ENCODE peak calls at places on chromosomes 5 and 9, in six cellular contexts. J, O, S, F, X and P are unnamed samples.

GRCh38 chr5:119330367-119331183 is 25.2 kb upstream of the TNFAIP8 start:
- DNase-seq in O (no peak), S (no peak), F (no peak), J (no peak), X (no peak), P (peak)

GRCh38 chr9:15725953-15726352 is 173.1 kb downstream of the CCDC171 start:
- DNase-seq in F (no peak), X (no peak), S (no peak), O (peak), J (peak), P (no peak)

GRCh38 chr9:437066-438015 is 222.7 kb downstream of the DOCK8 start:
- DNase-seq in S (no peak), J (peak), X (peak), O (peak), F (no peak), P (no peak)

GRCh38 chr5:76787237-76787636 is 31.6 kb upstream of the F2RL1 start:
- DNase-seq in F (peak), J (peak), X (peak), S (no peak), O (peak), P (no peak)

GRCh38 chr5:11809407-11809806 is 94.8 kb downstream of the CTNND2 start:
- DNase-seq in J (no peak), X (no peak), S (no peak), O (no peak), F (no peak), P (no peak)

GRCh38 chr5:53334431-53334941 is 145.9 kb upstream of the FST start:
- DNase-seq in S (no peak), O (peak), F (no peak), J (no peak), X (no peak), P (no peak)

GRCh38 chr5:86979801-86980510 is 287.7 kb upstream of the RASA1 start:
- DNase-seq in F (no peak), J (peak), S (no peak), X (no peak), O (peak), P (no peak)

GRCh38 chr5:132629230-132629944 is 28.6 kb upstream of the IL13 start:
- DNase-seq in J (no peak), S (no peak), F (no peak), O (no peak), X (no peak), P (no peak)

GRCh38 chr9:131675437-131676022 is 64.3 kb downstream of the RAPGEF1 start:
- DNase-seq in F (no peak), J (no peak), O (no peak), X (no peak), S (no peak), P (no peak)

GRCh38 chr9:137083418-137084004 is 3.3 kb upstream of the MAN1B1 start:
- DNase-seq in O (peak), J (peak), S (no peak), F (no peak), X (peak), P (peak)

GRCh38 chr5:178284095-178284675 is 51.6 kb upstream of the PHYKPL start:
- DNase-seq in F (no peak), S (peak), X (no peak), O (no peak), J (no peak), P (peak)

GRCh38 chr5:31213676-31214638 is 20.5 kb downstream of the CDH6 start:
- DNase-seq in J (no peak), S (no peak), X (peak), O (no peak), F (no peak), P (no peak)

GRCh38 chr9:89428901-89429890 is 68.7 kb downstream of the SEMA4D start:
- DNase-seq in F (no peak), O (no peak), X (no peak), S (peak), J (no peak), P (peak)

GRCh38 chr5:66849803-66850202 is 253.6 kb downstream of the MAST4 start:
- DNase-seq in J (no peak), S (no peak), X (no peak), F (no peak), O (peak), P (no peak)

GRCh38 chr9:68488126-68488525 is 52.6 kb downstream of the TMEM252 start:
- DNase-seq in F (no peak), S (no peak), J (no peak), X (no peak), O (no peak), P (no peak)

GRCh38 chr5:122264610-122265009 is 47.4 kb upstream of the SNCAIP start:
- DNase-seq in F (no peak), O (no peak), J (no peak), S (no peak), X (no peak), P (no peak)

GRCh38 chr9:1440276-1440675 is 390.1 kb downstream of the DMRT2 start:
- DNase-seq in O (no peak), F (no peak), X (no peak), S (no peak), J (no peak), P (no peak)

GRCh38 chr9:133803028-133803585 is 65.0 kb upstream of the SARDH start:
- DNase-seq in J (peak), X (no peak), F (no peak), O (peak), S (no peak), P (no peak)

GRCh38 chr9:91219557-91219956 is 142.2 kb downstream of the AUH start:
- DNase-seq in O (no peak), S (no peak), J (no peak), X (no peak), F (no peak), P (no peak)

GRCh38 chr9:71249729-71250317 is 128.4 kb upstream of the TRPM3 start:
- DNase-seq in F (no peak), X (peak), J (peak), S (peak), O (peak), P (no peak)

GRCh38 chr5:174844971-174845370 is 120.6 kb downstream of the MSX2 start:
- DNase-seq in S (no peak), O (peak), F (no peak), J (no peak), X (no peak), P (no peak)

GRCh38 chr5:82406200-82406773 is 128.1 kb upstream of the RPS23 start:
- DNase-seq in O (peak), S (no peak), F (no peak), J (peak), X (no peak), P (no peak)

GRCh38 chr5:96627792-96628191 is 34.4 kb upstream of the CAST start:
- DNase-seq in X (no peak), O (no peak), F (no peak), J (no peak), S (no peak), P (no peak)

GRCh38 chr5:79853676-79854418 is 137.2 kb downstream of the MTX3 start:
- DNase-seq in S (no peak), F (no peak), X (no peak), O (peak), J (no peak), P (peak)

GRCh38 chr9:91197232-91198181 is 164.2 kb downstream of the AUH start:
- DNase-seq in O (peak), F (peak), S (no peak), J (peak), X (peak), P (no peak)

GRCh38 chr9:121353246-121353975 is 16.6 kb downstream of the STOM start:
- DNase-seq in X (no peak), O (no peak), S (no peak), F (no peak), J (no peak), P (peak)

GRCh38 chr9:101400120-101400519 is 1.5 kb downstream of the ZNF189 start:
- DNase-seq in X (peak), J (no peak), O (no peak), F (no peak), S (no peak), P (no peak)

GRCh38 chr9:77892955-77893514 is 138.6 kb downstream of the GNAQ start:
- DNase-seq in S (no peak), F (no peak), X (no peak), J (no peak), O (no peak), P (no peak)

GRCh38 chr5:135067587-135067986 is 33.6 kb upstream of the PITX1 start:
- DNase-seq in F (no peak), S (no peak), O (no peak), J (no peak), X (no peak), P (no peak)

GRCh38 chr5:128036961-128037360 is 46.6 kb upstream of the SLC12A2 start:
- DNase-seq in O (peak), F (no peak), J (no peak), S (no peak), X (no peak), P (no peak)

GRCh38 chr5:115855959-115856358 is 14.2 kb downstream of the AP3S1 start:
- DNase-seq in S (no peak), F (no peak), X (no peak), J (no peak), O (no peak), P (no peak)

GRCh38 chr9:69572611-69573010 is 99.6 kb downstream of the APBA1 start:
- DNase-seq in J (no peak), F (no peak), S (no peak), X (no peak), O (no peak), P (no peak)

GRCh38 chr9:98226516-98226915 is 28.9 kb downstream of the TBC1D2 start:
- DNase-seq in X (no peak), F (no peak), J (no peak), O (no peak), S (no peak), P (no peak)

GRCh38 chr5:142313693-142314092 is 11.1 kb downstream of the SPRY4 start:
- DNase-seq in J (no peak), S (no peak), O (no peak), X (no peak), F (no peak), P (no peak)

GRCh38 chr9:113012492-113012891 is 500 bp upstream of the ZNF883 start:
- DNase-seq in J (no peak), X (no peak), S (no peak), O (no peak), F (no peak), P (no peak)

GRCh38 chr9:94913550-94913949 is 187.1 kb downstream of the AOPEP start:
- DNase-seq in J (no peak), O (no peak), S (no peak), F (no peak), X (no peak), P (no peak)

GRCh38 chr9:100111235-100111634 is 12.2 kb downstream of the INVS start:
- DNase-seq in F (peak), S (no peak), X (peak), O (peak), J (peak), P (no peak)

GRCh38 chr9:126536836-126537465 is 76.8 kb upstream of the LMX1B start:
- DNase-seq in F (no peak), J (no peak), X (no peak), O (no peak), S (no peak), P (no peak)

GRCh38 chr5:179912386-179912785 is 4.7 kb upstream of the TBC1D9B start:
- DNase-seq in J (no peak), O (no peak), S (no peak), F (no peak), X (no peak), P (no peak)

GRCh38 chr5:82942083-82942881 is 134.9 kb downstream of the TMEM167A start:
- DNase-seq in S (no peak), J (no peak), X (no peak), O (no peak), F (no peak), P (no peak)

DNA sequence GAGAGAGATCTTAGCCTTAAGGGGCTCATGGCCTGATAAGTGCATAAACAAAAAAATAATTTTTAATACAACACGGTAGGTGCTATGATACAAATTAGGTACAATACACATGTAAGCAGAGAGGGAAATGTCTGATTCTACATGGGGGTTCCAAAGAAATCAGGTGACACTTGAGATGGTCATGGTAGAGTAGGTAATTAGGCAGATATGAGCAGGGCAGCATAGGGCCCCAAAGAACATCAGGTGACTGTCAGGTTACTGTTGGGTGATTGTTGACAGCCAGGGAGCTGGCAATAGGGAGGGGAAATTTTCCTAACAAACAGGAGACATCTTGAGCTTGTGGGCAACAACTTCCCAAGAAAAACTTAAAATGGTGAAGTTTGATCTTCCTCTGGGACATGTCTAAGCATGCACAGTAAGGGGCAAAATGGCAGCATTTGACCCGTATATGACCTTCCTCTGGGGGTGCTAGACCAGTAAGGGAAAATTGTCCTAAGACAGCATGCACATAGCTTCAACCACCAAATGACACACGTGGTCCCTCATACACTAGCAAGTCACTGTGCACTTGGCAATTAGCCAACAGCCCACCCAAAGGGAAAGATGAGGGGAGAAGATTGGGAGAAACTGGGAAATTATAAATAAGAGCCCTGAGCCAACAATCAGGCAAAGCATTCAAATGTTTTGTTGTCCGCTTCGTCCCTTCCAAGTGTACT is 37.3 kb upstream of the TENT4A start:
- DNase-seq in X (no peak), F (no peak), S (no peak), O (no peak), J (no peak), P (no peak)
- TF ChIP-seq CTCF in X (no peak), F (no peak), S (no peak), O (no peak), J (no peak), P (no peak)

GRCh38 chr9:38009990-38010389 is 59.0 kb downstream of the SHB start:
- DNase-seq in O (no peak), J (no peak), F (no peak), S (no peak), X (no peak), P (no peak)
- TF ChIP-seq CTCF in O (no peak), J (no peak), F (no peak), S (no peak), X (no peak), P (no peak)

GRCh38 chr5:93582677-93583524 is at the start of gene NR2F1:
- DNase-seq in X (peak), F (peak), S (no peak), O (peak), J (peak), P (no peak)
- TF ChIP-seq CTCF in X (no peak), F (no peak), S (no peak), O (no peak), J (no peak), P (no peak)

GRCh38 chr5:165457854-165458481 is 1952.5 kb downstream of the MAT2B start:
- DNase-seq in O (peak), S (no peak), F (peak), X (peak), J (peak), P (no peak)
- TF ChIP-seq CTCF in O (peak), S (peak), F (peak), X (peak), J (peak), P (peak)